ENCODE peak calls at places on chromosomes 11 and 22, in six cellular contexts. Q, G, K, O, S and D are unnamed samples.

GRCh38 chr11:94028436-94028835 is 7.3 kb downstream of the HEPHL1 start:
- DNase-seq in Q (no peak), S (peak), O (no peak), G (no peak), K (no peak), D (no peak)

GRCh38 chr11:45078236-45079074 is 68.0 kb upstream of the PRDM11 start:
- DNase-seq in G (no peak), O (no peak), Q (no peak), K (no peak), S (no peak), D (no peak)

GRCh38 chr11:117221775-117222517 is 9.9 kb downstream of the PCSK7 start:
- DNase-seq in S (peak), Q (no peak), G (no peak), K (no peak), O (peak), D (no peak)

GRCh38 chr11:124812876-124813275 is 12.7 kb upstream of the MSANTD2 start:
- DNase-seq in O (no peak), S (peak), G (no peak), K (no peak), Q (no peak), D (no peak)

GRCh38 chr22:37242395-37242918 is 1.6 kb downstream of the RAC2 start:
- DNase-seq in G (no peak), S (no peak), K (peak), Q (no peak), O (no peak), D (no peak)

GRCh38 chr11:112886707-112887370 is 74.4 kb upstream of the NCAM1 start:
- DNase-seq in S (no peak), G (no peak), K (no peak), O (no peak), Q (no peak), D (no peak)

GRCh38 chr11:25938952-25939351 is 393.0 kb upstream of the ANO3 start:
- DNase-seq in K (no peak), O (no peak), S (no peak), G (peak), Q (no peak), D (no peak)

GRCh38 chr22:29780781-29781676 is 13.9 kb downstream of the UQCR10 start:
- DNase-seq in G (no peak), S (peak), K (no peak), O (no peak), Q (no peak), D (no peak)

GRCh38 chr22:23751441-23751996 is 607 bp upstream of the ZNF70 start:
- DNase-seq in K (no peak), Q (no peak), G (no peak), S (no peak), O (no peak), D (no peak)

GRCh38 chr11:72015511-72016061 is 16.9 kb downstream of the IL18BP start:
- DNase-seq in G (no peak), O (peak), Q (no peak), K (peak), S (no peak), D (no peak)

GRCh38 chr11:72012897-72013721 is 14.4 kb downstream of the IL18BP start:
- DNase-seq in O (peak), K (peak), G (no peak), S (no peak), Q (no peak), D (peak)

GRCh38 chr11:72014761-72015320 is 16.1 kb downstream of the IL18BP start:
- DNase-seq in Q (no peak), K (peak), S (no peak), O (peak), G (no peak), D (no peak)

GRCh38 chr11:72012091-72012630 is 13.5 kb downstream of the IL18BP start:
- DNase-seq in G (no peak), Q (no peak), K (no peak), S (no peak), O (peak), D (no peak)

DNA sequence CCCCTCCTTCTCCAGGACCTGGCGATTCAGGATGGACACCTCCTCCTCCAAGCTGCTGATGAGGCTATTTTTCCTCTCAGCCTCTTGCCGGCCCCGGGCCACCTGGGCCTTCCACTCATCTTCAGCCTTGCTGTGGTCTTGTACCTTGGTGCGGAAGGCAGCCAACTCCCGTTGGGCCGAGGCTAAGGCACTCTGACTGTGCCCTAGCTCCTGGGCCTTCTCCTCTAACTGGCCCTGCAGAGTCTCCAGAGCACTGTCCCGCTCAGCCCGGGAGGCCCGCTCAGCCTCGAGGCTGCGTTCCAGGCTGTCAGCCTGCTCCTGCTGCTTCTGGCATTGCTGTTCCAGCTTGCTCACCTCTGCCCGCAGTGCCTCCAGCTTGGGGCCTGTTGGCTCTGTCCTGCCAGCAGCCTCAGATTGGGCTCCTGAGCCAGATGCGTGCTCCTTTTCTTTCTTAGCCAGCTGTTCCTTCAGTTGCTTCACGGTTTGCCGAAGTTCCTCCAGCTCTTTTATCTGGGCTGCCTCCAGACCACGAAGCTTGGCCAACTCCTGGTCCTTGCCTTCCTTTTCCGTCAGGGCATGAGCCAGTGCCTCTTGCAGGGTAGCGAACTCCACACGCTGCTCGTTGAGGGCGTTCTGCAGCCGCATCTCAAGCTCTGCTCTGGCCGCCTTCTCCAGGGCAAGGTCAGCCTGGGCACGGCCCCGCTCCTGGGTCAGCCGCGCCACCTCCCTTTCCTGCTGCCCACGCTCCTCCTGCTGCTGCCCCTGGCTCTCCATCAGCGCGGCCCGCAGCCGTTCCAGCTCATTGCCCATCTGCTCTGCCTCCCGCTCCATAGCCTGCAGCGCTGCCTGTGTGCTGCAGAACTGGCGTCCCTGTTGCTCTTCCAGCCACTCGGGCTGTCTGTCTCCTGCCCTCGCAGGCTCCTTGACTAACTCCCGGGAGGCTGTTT is 15.3 kb downstream of the IL18BP start:
- DNase-seq in G (no peak), O (peak), K (peak), Q (no peak), S (no peak), D (no peak)
- H3K27ac ChIP-seq in G (no peak), O (peak), K (peak), Q (peak), S (no peak), D (peak)

DNA sequence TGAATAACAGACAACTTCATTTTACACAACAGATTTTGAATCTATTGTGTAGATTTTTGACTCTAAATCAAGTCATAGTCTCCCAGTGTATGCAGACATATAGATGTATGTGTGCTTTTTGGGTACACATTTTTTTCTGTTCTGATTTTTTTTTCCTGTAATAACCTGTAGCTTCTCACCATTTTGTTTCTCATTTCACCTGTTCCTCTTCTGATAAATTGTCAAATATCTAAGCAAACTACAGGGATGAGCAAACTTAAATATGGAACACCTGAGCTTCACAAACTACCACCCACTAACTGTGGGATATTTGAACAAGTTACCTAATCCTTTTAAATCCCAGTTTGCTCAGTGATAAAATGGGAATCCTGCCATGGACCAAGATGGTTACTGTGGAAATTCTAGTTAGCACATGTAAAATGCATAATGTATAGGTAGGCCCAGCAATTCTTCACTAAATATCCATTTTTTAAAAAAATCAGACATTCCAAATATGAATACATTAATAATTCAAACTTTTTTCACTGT is 15.7 kb downstream of the LGR4 start:
- DNase-seq in G (no peak), O (no peak), K (no peak), Q (no peak), S (no peak), D (no peak)
- H3K27ac ChIP-seq in G (no peak), O (no peak), K (no peak), Q (no peak), S (peak), D (no peak)

DNA sequence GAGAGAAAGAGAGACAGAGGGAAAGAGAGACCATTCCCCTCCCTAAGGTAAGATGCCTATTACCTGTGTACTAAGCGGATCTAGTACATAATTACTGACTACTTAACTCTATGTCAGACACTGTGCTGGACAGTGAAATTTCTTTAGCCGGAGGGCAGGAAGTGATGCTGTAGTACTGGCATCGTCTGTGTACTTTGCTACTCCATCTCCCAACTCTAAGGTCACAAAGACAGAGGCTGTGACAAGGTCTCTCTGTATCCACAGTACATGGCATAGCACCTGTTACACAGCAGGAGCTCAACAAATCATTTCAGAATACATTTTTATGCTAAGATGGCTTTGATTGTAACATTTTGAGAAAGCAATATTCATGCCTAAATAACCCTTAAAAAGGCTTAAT is 9.0 kb downstream of the BLID start:
- DNase-seq in K (no peak), G (no peak), O (no peak), Q (no peak), S (no peak), D (no peak)
- H3K27ac ChIP-seq in K (no peak), G (no peak), O (no peak), Q (no peak), S (no peak), D (no peak)

DNA sequence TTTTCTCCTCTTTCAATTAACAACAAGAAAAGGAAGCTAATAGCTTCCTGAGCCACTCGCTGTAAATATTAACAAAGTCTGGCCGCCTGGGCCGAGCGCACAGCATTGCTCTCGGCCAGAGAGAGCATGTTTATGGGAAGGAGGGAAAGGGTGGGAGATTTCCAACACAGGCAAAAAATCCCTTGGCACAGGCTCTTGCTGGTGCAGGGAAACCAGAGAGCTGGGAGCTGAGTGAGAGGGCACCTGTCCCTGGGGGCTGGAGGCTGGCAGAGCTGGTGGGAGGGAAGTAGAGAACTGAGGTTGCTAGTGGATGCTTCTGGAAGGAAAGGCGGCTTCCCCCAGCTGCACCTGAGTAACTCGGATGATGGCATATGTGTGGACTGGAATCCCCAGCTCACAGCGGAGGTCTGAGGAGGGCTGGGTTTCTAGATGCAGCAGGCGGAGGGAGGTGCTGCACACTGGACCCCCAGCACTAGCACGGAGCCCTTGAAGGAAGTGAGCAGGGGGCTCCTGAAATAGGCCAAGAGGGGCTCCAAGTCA is 59.6 kb downstream of the FLRT1 start:
- DNase-seq in O (no peak), K (no peak), G (no peak), S (no peak), Q (no peak), D (no peak)
- H3K27ac ChIP-seq in O (no peak), K (no peak), G (peak), S (no peak), Q (peak), D (peak)

GRCh38 chr11:62804310-62805043 is 763 bp downstream of the NXF1 start:
- DNase-seq in S (peak), O (no peak), G (no peak), K (no peak), Q (no peak), D (no peak)

GRCh38 chr11:62801071-62801470 is 4.2 kb downstream of the NXF1 start:
- DNase-seq in Q (no peak), K (no peak), S (peak), G (no peak), O (no peak), D (no peak)

GRCh38 chr11:62794201-62794775 is 2.5 kb upstream of the TMEM223 start:
- DNase-seq in K (no peak), G (no peak), Q (no peak), S (no peak), O (no peak), D (no peak)

GRCh38 chr11:62796281-62796680 is 4.5 kb upstream of the TMEM223 start:
- DNase-seq in K (no peak), Q (no peak), G (no peak), S (no peak), O (no peak), D (no peak)

DNA sequence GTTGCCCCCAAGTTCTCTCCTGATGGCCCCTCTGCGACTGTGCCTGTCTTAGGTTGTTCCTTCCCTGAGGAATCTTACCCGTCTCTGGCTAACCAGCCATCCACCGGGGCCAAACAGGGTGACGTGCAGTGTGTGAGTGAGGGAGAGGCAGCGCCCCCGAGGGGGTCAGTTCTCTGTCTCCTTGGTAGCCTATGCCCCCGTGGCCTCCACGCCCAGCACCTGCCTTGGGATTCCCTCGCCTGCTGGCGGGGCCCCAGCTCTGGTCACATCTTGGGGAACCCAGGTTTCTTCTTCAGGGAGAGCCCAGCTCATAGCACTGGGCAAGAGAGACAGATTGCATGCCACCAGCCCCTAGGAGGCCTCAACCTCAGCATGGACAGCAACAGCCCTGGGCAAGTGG is 5.8 kb downstream of the NXF1 start:
- DNase-seq in G (no peak), K (no peak), Q (no peak), O (no peak), S (no peak), D (no peak)
- H3K27ac ChIP-seq in G (no peak), K (no peak), Q (no peak), O (no peak), S (no peak), D (no peak)